ENCODE peak calls at places on chromosomes 5 and 9, in nine cellular contexts. O, I, E, D, R, F, S, P and G are unnamed samples. For H3K4me1 and H3K27me3, the result is how much of the 10 kb centered on the place peaks cover.

GRCh38 chr9:121902483-121903135 is 190.5 kb downstream of the TTLL11 start:
- DNase-seq in D (no peak), R (no peak), P (no peak), I (peak), S (peak), O (peak), F (no peak), E (no peak), G (no peak)

GRCh38 chr9:135812961-135813360 is 94.4 kb downstream of the CAMSAP1 start:
- DNase-seq in S (no peak), I (no peak), E (no peak), P (no peak), F (no peak), D (no peak), O (no peak), R (no peak), G (no peak)

GRCh38 chr5:107744418-107745330 is 73.9 kb upstream of the EFNA5 start:
- DNase-seq in R (no peak), E (no peak), P (no peak), S (no peak), D (no peak), O (no peak), I (no peak), F (no peak), G (no peak)

GRCh38 chr9:72983512-72984021 is 30.7 kb upstream of the ALDH1A1 start:
- DNase-seq in S (no peak), P (no peak), F (no peak), O (peak), R (no peak), I (no peak), D (no peak), E (no peak), G (no peak)

GRCh38 chr9:137057545-137057944 is 3.7 kb upstream of the ENTPD2 start:
- DNase-seq in P (no peak), E (no peak), I (no peak), D (no peak), R (no peak), F (no peak), S (no peak), O (no peak), G (no peak)

GRCh38 chr5:77632526-77633268 is 5.8 kb downstream of the OTP start:
- DNase-seq in R (no peak), F (no peak), E (no peak), D (no peak), I (no peak), P (no peak), S (no peak), O (no peak), G (no peak)

GRCh38 chr5:40716000-40716399 is 36.3 kb downstream of the PTGER4 start:
- DNase-seq in F (no peak), I (no peak), S (peak), O (no peak), P (no peak), E (no peak), D (no peak), R (no peak), G (no peak)

GRCh38 chr9:126719677-126720435 is 85.0 kb upstream of the ZBTB43 start:
- DNase-seq in I (no peak), S (peak), O (peak), E (peak), F (peak), P (peak), D (peak), R (peak), G (peak)

GRCh38 chr5:174412374-174412773 is 312.0 kb upstream of the MSX2 start:
- DNase-seq in S (no peak), P (no peak), O (no peak), R (no peak), F (no peak), E (no peak), I (no peak), D (no peak), G (no peak)

GRCh38 chr9:129759804-129760502 is 7.1 kb upstream of the PTGES start:
- DNase-seq in E (no peak), S (no peak), D (no peak), F (no peak), R (no peak), O (no peak), I (no peak), P (no peak), G (no peak)

GRCh38 chr5:140235776-140236558 is 61.0 kb downstream of the CYSTM1 start:
- DNase-seq in E (no peak), I (no peak), R (no peak), O (peak), P (no peak), F (no peak), D (no peak), S (no peak), G (no peak)
- H3K4me1 ChIP-seq in E (under half), I (under half), R (under half), O (under half), P (under half), F (under half), D (under half), S (under half), G (under half)

DNA sequence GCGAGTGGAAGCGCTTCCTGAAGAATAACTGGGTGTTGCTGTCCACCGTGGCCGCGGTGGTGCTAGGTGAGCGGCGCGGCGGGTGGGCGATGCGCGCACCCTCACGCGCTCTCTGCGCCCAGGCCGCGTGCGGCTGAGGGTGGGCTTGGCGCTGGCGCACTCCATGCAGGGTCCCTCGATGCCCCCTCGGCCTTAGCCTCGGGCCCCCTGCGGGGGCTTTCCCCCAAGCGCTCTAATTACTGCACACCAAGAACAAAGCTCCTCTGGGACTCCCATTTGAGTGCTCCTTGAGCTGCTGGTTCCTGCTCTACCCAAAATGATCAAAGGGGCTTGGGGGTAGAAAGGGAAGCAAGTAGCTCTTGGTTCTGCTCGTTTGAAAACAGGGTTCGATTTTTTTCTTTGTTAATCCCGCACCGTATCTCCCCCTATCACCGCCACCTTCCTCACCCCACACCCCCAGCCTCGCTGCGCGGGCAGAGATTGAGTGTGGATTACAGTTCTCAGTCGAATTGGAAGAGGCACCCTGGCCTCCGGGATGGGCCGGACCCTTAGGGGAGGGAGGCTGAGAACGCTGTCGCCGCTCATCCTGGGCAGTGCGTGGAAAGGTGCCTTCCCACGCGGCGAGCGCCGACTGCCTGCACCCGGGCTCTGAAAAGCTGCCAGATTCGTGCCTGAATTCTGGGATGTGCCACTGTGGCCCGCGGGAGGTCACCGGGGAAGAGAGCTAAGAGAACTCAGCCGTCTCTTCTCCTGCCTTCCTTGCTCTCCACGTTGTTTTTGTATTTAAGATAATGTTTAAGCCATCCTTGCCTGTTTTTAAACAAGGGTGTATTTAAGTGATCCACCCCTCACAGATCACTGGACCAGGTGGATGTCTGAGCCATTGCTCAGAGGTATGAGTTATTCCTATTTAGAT is 695 bp downstream of the SLC1A1 start:
- DNase-seq in I (no peak), E (peak), S (peak), O (no peak), P (no peak), F (no peak), D (peak), R (no peak), G (no peak)
- H3K27me3 ChIP-seq in I (under half), E (under half), S (under half), O (under half), P (under half), F (under half), D (under half), R (under half), G (under half)

GRCh38 chr9:20553750-20554149 is 68.5 kb downstream of the MLLT3 start:
- DNase-seq in P (no peak), D (no peak), E (no peak), O (no peak), R (no peak), I (no peak), S (no peak), F (no peak), G (no peak)

GRCh38 chr9:20550326-20550725 is 72.0 kb downstream of the MLLT3 start:
- DNase-seq in R (no peak), F (no peak), E (no peak), P (no peak), O (no peak), S (peak), D (no peak), I (no peak), G (no peak)

GRCh38 chr9:20551236-20551635 is 71.1 kb downstream of the MLLT3 start:
- DNase-seq in I (no peak), P (no peak), E (no peak), F (no peak), R (no peak), S (peak), O (peak), D (no peak), G (no peak)

GRCh38 chr9:20552874-20553624 is 69.2 kb downstream of the MLLT3 start:
- DNase-seq in S (peak), I (no peak), E (no peak), R (no peak), F (no peak), O (peak), P (no peak), D (no peak), G (peak)

DNA sequence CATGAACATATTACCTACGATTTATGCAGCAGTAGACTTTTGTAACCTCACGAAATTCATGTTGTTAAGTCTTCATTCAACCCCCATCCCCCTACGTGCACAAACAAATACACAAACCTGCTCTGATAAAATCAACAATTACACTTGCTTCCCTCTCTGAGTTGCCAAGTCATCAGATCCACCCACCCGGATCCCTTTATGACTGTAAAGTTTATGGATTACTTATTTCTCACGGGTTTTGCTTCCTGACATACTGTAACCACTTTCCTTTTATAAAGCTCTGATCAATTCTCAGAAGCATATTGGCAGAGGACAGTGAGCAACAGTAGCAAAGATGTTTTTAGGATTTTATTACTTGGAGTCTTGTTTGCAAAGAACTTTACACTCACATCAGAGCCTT is 70.5 kb downstream of the MLLT3 start:
- DNase-seq in E (no peak), I (no peak), F (no peak), D (no peak), O (peak), R (no peak), P (no peak), S (no peak), G (no peak)
- H3K27ac ChIP-seq in E (no peak), I (no peak), F (no peak), D (peak), O (no peak), R (no peak), P (no peak), S (no peak), G (no peak)

DNA sequence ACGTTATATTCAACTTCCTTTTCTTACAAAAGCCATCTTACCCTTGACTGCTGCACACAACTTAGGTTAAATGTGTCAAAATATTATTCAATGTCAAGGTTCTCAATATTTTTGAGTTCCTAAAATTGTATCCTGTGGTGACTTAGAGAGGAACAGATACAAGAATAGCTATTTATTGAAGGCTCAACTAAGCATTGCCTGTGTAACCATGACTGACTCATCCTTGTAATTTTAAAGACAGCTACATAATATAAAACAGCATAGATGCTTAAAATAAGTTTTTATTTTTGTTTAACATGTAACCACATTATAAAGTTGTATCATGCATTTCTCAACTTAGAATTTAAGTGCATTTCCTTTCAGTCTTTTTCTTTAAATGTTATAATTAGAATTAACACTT is 312.9 kb upstream of the RGMB start:
- DNase-seq in P (no peak), O (no peak), E (no peak), I (no peak), S (peak), F (no peak), D (no peak), R (no peak), G (no peak)
- H3K4me1 ChIP-seq in P (under half), O (under half), E (under half), I (under half), S (half or more), F (under half), D (under half), R (under half), G (under half)

GRCh38 chr5:60584304-60584703 is 115.7 kb downstream of the DEPDC1B start:
- DNase-seq in D (no peak), R (no peak), I (no peak), O (no peak), S (no peak), P (no peak), F (no peak), E (no peak), G (no peak)
- H3K27me3 ChIP-seq in D (under half), R (under half), I (under half), O (under half), S (under half), P (under half), F (under half), E (under half), G (under half)

GRCh38 chr5:90888511-90889324 is 330.1 kb downstream of the ADGRV1 start:
- DNase-seq in P (no peak), D (no peak), F (no peak), R (no peak), O (peak), S (peak), E (no peak), I (no peak), G (no peak)
- H3K27ac ChIP-seq in P (no peak), D (peak), F (no peak), R (no peak), O (no peak), S (no peak), E (no peak), I (no peak), G (no peak)

GRCh38 chr5:72160299-72160698 is 53.0 kb downstream of the MAP1B start:
- DNase-seq in D (no peak), F (no peak), R (no peak), S (peak), P (no peak), O (no peak), E (no peak), I (no peak), G (no peak)

GRCh38 chr5:72163349-72163983 is 56.2 kb downstream of the MAP1B start:
- DNase-seq in S (peak), F (no peak), I (no peak), P (no peak), O (no peak), E (no peak), D (no peak), R (no peak), G (no peak)

GRCh38 chr5:72160959-72161358 is 53.7 kb downstream of the MAP1B start:
- DNase-seq in D (no peak), P (no peak), F (no peak), E (no peak), S (peak), O (no peak), R (no peak), I (no peak), G (no peak)

GRCh38 chr5:72159501-72159911 is 52.2 kb downstream of the MAP1B start:
- DNase-seq in F (no peak), O (no peak), I (no peak), D (no peak), E (no peak), R (no peak), S (peak), P (no peak), G (no peak)

GRCh38 chr5:72161951-72162350 is 54.7 kb downstream of the MAP1B start:
- DNase-seq in F (no peak), R (no peak), S (peak), E (no peak), I (no peak), O (no peak), D (no peak), P (no peak), G (no peak)
- H3K4me1 ChIP-seq in F (under half), R (under half), S (half or more), E (under half), I (under half), O (under half), D (under half), P (under half), G (under half)

DNA sequence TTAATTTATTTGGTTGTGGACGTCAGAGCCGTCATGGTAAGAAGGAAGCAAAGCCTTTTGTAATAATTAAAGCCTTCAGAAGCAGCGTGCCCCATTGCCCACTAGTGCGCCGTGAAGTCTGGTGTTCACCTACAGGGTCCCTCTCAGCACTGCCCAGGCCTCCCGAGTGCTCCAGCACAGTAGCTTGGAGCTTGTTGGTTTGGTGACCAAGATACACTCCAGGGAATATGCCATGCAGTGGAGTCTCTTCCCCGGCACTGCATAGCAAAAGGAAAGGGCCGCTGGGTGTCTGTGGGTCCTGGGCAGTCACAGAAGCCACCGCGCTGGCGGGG is 478 bp upstream of the SYK start:
- DNase-seq in P (no peak), D (no peak), S (no peak), F (no peak), E (no peak), O (no peak), I (no peak), R (no peak), G (no peak)
- H3K27me3 ChIP-seq in P (under half), D (under half), S (under half), F (under half), E (under half), O (under half), I (under half), R (under half), G (under half)

GRCh38 chr5:172899436-172899835 is 59.8 kb upstream of the RPL26L1 start:
- DNase-seq in D (no peak), R (no peak), F (no peak), P (no peak), E (no peak), S (no peak), O (no peak), I (no peak), G (no peak)

GRCh38 chr5:172898513-172899369 is 60.5 kb upstream of the RPL26L1 start:
- DNase-seq in D (no peak), I (no peak), O (no peak), F (no peak), R (no peak), P (no peak), S (no peak), E (no peak), G (no peak)

GRCh38 chr5:172902497-172903472 is 56.4 kb upstream of the RPL26L1 start:
- DNase-seq in R (no peak), S (peak), E (peak), D (peak), P (no peak), F (no peak), O (peak), I (peak), G (no peak)

GRCh38 chr5:172901788-172902496 is 57.3 kb upstream of the RPL26L1 start:
- DNase-seq in F (no peak), S (peak), D (peak), P (no peak), I (peak), E (no peak), R (no peak), O (no peak), G (no peak)

GRCh38 chr5:172901012-172901780 is 58.0 kb upstream of the RPL26L1 start:
- DNase-seq in I (peak), D (peak), E (peak), O (no peak), P (no peak), F (no peak), R (no peak), S (peak), G (no peak)
- H3K27ac ChIP-seq in I (peak), D (peak), E (peak), O (peak), P (no peak), F (no peak), R (no peak), S (peak), G (no peak)

GRCh38 chr5:167639213-167639612 is 652.2 kb upstream of the WWC1 start:
- DNase-seq in E (no peak), I (no peak), P (no peak), S (peak), D (no peak), O (no peak), R (no peak), F (no peak), G (no peak)
- H3K4me1 ChIP-seq in E (under half), I (under half), P (under half), S (half or more), D (under half), O (under half), R (under half), F (under half), G (under half)